ENCODE peak calls at places on chromosomes 11 and 22, in seven cellular contexts. I is GM12878, O is heart right ventricle, G is left lung, D is mammary epithelial cell, R is adrenal gland, T is Peyer's patch. U is an unnamed sample.

GRCh38 chr11:78808903-78809302 is 234.2 kb upstream of the NARS2 start:
- DNase-seq in I (no peak), O (no peak), G (no peak), D (no peak), R (peak), T (no peak), U (no peak)

GRCh38 chr11:72721276-72721675 is 30.9 kb downstream of the ARAP1 start:
- DNase-seq in I (no peak), O (no peak), G (no peak), D (no peak), R (no peak), T (no peak), U (no peak)

GRCh38 chr11:64305691-64306562 is 603 bp downstream of the ESRRA start:
- DNase-seq in I (no peak), O (peak), G (peak), D (peak), R (peak), T (peak), U (peak)

GRCh38 chr22:39349506-39349966 is 255 bp upstream of the SYNGR1 start:
- DNase-seq in I (no peak), O (peak), G (no peak), D (no peak), R (peak), T (peak), U (no peak)

GRCh38 chr11:115085461-115086220 is 407.3 kb downstream of the NXPE2 start:
- DNase-seq in I (no peak), O (no peak), G (no peak), D (no peak), R (no peak), T (no peak), U (no peak)

GRCh38 chr11:46381046-46381835 is at the start of gene MDK:
- DNase-seq in I (no peak), O (no peak), G (no peak), D (no peak), R (no peak), T (no peak), U (peak)

GRCh38 chr11:46890665-46891064 is 27.7 kb downstream of the LRP4 start:
- DNase-seq in I (no peak), O (no peak), G (no peak), D (no peak), R (no peak), T (no peak), U (no peak)

GRCh38 chr11:46240861-46241260 is 36.6 kb upstream of the CREB3L1 start:
- DNase-seq in I (no peak), O (no peak), G (no peak), D (no peak), R (no peak), T (no peak), U (no peak)

GRCh38 chr11:1180171-1180570 is 22.4 kb downstream of the MUC5AC start:
- DNase-seq in I (no peak), O (no peak), G (no peak), D (no peak), R (no peak), T (no peak), U (no peak)

GRCh38 chr22:32325811-32326237 is 31.8 kb upstream of the RFPL3 start:
- DNase-seq in I (no peak), O (no peak), G (no peak), D (no peak), R (no peak), T (no peak), U (no peak)

GRCh38 chr11:47391711-47392432 is 13.5 kb upstream of the SPI1 start:
- DNase-seq in I (no peak), O (no peak), G (no peak), D (no peak), R (no peak), T (no peak), U (no peak)

GRCh38 chr22:21082248-21082647 is 36.5 kb downstream of the LRRC74B start:
- DNase-seq in I (no peak), O (no peak), G (no peak), D (peak), R (no peak), T (no peak), U (no peak)

GRCh38 chr11:100647861-100648260 is 39.2 kb upstream of the ARHGAP42 start:
- DNase-seq in I (no peak), O (no peak), G (no peak), D (no peak), R (no peak), T (no peak), U (no peak)

GRCh38 chr11:94928146-94928995 is 45.0 kb downstream of the CWC15 start:
- DNase-seq in I (no peak), O (no peak), G (no peak), D (no peak), R (no peak), T (no peak), U (no peak)

GRCh38 chr22:34105461-34106062 is 185.3 kb upstream of the LARGE1 start:
- DNase-seq in I (no peak), O (peak), G (peak), D (peak), R (peak), T (peak), U (peak)
- TF ChIP-seq CTCF in I (peak), O (peak), G (peak), D (peak), R (peak), T (peak), U (peak)

DNA sequence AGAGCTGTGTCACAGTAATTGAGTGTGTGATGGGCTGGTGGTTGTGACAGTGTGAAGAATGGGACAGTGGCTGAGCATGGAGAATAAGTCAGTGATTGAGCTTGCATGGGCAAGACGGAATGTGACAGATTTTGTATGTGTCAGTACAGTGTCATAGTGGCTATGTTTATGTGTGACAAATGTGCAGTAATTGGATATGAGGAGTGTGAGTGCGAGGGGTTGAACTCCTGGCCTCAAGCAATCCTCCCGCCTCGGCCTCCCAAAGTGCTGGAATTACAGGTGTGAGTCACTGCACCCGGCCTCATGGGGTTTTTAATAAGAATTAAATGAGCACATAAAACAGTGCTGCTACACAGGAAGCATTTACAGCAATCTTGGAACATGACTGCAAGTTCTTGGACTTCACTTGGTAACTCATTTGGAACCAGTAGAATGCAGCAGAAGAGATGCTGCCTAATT is 619 bp upstream of the RRAS2 start:
- DNase-seq in I (no peak), O (no peak), G (no peak), D (no peak), R (no peak), T (no peak), U (no peak)
- H3K27ac ChIP-seq in I (no peak), O (peak), G (no peak), D (no peak), R (no peak), T (no peak), U (no peak)

DNA sequence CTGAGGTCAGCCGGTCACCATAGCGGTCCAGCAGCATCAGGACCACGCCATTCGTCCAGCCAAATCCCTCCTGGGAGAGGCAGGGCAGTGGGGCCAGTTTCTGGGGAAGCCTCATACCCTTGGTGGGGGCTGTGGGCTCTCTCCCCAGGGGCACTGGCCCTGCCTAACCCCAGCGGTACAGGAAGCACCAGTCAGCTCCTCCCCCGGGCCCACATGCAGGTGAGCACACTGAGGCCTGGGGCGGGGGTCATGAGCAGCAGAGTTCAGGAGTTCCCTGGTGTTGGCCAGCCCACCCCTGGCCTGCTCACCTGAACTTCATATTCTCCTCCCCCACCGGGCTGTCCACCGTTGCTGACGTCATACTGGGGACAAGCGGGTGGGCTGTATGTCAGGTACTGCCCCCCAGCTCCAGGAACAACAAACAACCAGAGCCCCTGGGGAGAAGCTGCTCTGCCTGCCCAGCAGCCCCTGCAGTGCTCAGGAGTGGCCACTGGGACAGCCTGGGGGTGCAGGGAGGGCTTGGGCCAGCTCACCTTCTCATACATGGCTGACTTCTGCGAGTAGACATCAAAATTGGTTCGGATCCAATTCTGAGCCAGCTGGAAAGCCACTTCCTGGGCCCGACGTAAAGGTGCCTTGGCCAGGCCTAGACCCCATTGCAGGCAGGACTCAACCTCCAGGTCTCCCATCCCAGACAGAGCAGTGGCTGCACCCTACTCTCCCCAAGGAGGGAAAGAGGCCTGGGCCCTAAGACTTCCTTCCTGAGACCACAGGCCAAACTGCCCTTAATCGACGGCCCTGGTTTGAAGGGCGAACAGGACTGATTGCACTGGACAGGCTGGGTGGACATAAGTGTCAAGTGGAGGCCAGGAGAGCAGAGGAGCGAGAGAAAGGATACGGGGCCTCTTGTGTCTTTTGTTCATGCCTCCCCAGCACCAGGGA is 20.8 kb downstream of the TREH start:
- DNase-seq in I (no peak), O (no peak), G (no peak), D (no peak), R (no peak), T (no peak), U (no peak)
- TF ChIP-seq CTCF in I (no peak), O (no peak), G (no peak), D (peak), R (no peak), T (no peak), U (no peak)

DNA sequence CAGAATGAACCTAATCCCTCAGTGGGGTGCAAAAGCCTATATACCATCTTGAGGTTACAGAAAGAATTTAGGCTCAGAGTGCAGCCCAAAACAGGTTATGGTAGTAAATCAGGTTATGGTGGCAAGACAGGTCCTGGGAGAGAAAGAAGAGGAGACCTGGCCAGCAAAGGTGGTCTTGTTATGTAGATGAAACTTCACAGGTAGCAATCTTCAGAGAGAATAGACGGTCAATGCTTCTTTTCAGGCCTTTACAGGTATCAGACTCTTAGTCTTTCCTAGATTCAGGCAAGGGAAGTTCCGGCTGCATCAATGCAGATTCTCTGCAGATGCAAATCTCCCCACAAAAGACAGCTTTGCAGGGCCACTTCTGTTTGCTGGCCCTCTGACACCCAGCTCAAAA is 45.8 kb upstream of the SORL1 start:
- DNase-seq in I (no peak), O (no peak), G (no peak), D (no peak), R (no peak), T (no peak), U (no peak)
- H3K27ac ChIP-seq in I (no peak), O (no peak), G (peak), D (no peak), R (no peak), T (no peak), U (no peak)

U was measured in dorsolateral prefrontal cortex.